ENCODE peak calls at places on chromosomes 5 and 9, in nine cellular contexts. A, T, S, R, J, Y, K, Z and B are unnamed samples.
A peak's percentile ranks its signal among the peaks of the same experiment; 100 is the strongest.

GRCh38 chr9:108743901-108744371 is 111.8 kb downstream of the ACTL7B start:
- DNase-seq in J (no peak), T (peak; percentile 14), A (peak; percentile 73), Z (peak; percentile 10), Y (peak; percentile 52), R (no peak), K (no peak), S (no peak), B (no peak)

GRCh38 chr9:27350382-27350781 is 53.4 kb upstream of the EQTN start:
- DNase-seq in R (no peak), A (no peak), Z (no peak), K (no peak), T (no peak), Y (no peak), J (no peak), S (no peak), B (no peak)

GRCh38 chr9:12595400-12595799 is 97.8 kb upstream of the TYRP1 start:
- DNase-seq in R (no peak), T (no peak), J (no peak), S (no peak), Z (no peak), A (no peak), K (no peak), Y (no peak), B (no peak)

GRCh38 chr5:59186623-59187022 is 603.7 kb downstream of the RAB3C start:
- DNase-seq in S (peak; percentile 54), R (no peak), T (no peak), Y (no peak), Z (no peak), J (no peak), K (no peak), A (no peak), B (no peak)

GRCh38 chr9:77562021-77562748 is 85.9 kb downstream of the GNA14 start:
- DNase-seq in Y (no peak), J (no peak), K (no peak), A (no peak), Z (no peak), R (no peak), S (no peak), T (no peak), B (no peak)

GRCh38 chr5:14491505-14491904 is 90.1 kb upstream of the OTULINL start:
- DNase-seq in Y (no peak), K (peak; percentile 81), R (no peak), T (peak; percentile 82), Z (no peak), A (no peak), S (peak; percentile 75), J (no peak), B (no peak)

GRCh38 chr5:132961887-132962286 is 1.5 kb downstream of the AFF4 start:
- DNase-seq in S (peak; percentile 81), A (no peak), Z (no peak), R (no peak), J (no peak), T (peak; percentile 88), K (peak; percentile 73), Y (peak; percentile 3), B (no peak)

GRCh38 chr5:53009816-53010215 is 20.7 kb downstream of the ITGA2 start:
- DNase-seq in A (no peak), T (no peak), S (no peak), K (no peak), J (no peak), Y (no peak), Z (no peak), R (no peak), B (no peak)

DNA sequence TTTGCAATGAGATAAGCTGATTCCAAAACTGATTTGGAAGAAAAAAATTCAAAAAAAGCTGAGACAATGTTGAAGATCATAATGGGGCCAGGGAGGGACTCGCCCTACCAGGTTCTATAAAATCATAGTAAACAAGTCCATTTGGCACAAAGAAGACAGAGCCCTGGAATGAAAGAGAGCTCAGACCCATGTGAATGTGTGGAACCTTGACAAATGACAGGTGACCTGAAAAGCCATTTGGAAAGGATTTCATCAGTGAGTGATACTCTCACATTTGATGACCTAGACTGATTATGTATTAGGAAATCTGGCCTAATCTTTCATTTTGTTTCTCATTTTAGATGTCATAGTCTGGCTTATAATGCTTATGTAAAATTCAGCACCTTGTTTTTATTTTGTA is 26.8 kb downstream of the SPTAN1 start:
- DNase-seq in Y (no peak), K (no peak), R (no peak), A (no peak), J (no peak), T (no peak), S (no peak), Z (no peak), B (no peak)
- H3K36me3 ChIP-seq in Y (peaks cover 98% of the 10 kb centered on the region), K (peaks cover 51% of the 10 kb centered on the region), R (peaks cover 99% of the 10 kb centered on the region), A (peaks cover 27% of the 10 kb centered on the region), J (peaks cover 90% of the 10 kb centered on the region), T (peaks cover 98% of the 10 kb centered on the region), S (peaks cover 79% of the 10 kb centered on the region), Z (peaks cover 84% of the 10 kb centered on the region), B (peaks cover 92% of the 10 kb centered on the region)

GRCh38 chr5:173324115-173325001 is 3.9 kb downstream of the STC2 start:
- DNase-seq in A (peak; percentile 60), K (peak; percentile 97), S (peak; percentile 89), Z (no peak), Y (peak; percentile 52), J (no peak), T (peak; percentile 93), R (peak; percentile 77), B (no peak)
- H3K4me1 ChIP-seq in A (peaks cover 34% of the 10 kb centered on the region), K (peaks cover 39% of the 10 kb centered on the region), S (peaks cover 42% of the 10 kb centered on the region), Z (peaks cover 27% of the 10 kb centered on the region), Y (no peaks in the 10 kb centered on the region), J (no peaks in the 10 kb centered on the region), T (peaks cover 40% of the 10 kb centered on the region), R (peaks cover 34% of the 10 kb centered on the region), B (peaks cover 8% of the 10 kb centered on the region)

GRCh38 chr9:134345737-134346136 is 19.5 kb downstream of the RXRA start:
- DNase-seq in K (no peak), S (no peak), J (no peak), T (no peak), R (no peak), Y (no peak), Z (no peak), A (no peak), B (no peak)
- H3K36me3 ChIP-seq in K (no peaks in the 10 kb centered on the region), S (peaks cover 6% of the 10 kb centered on the region), J (no peaks in the 10 kb centered on the region), T (no peaks in the 10 kb centered on the region), R (no peaks in the 10 kb centered on the region), Y (no peaks in the 10 kb centered on the region), Z (no peaks in the 10 kb centered on the region), A (no peaks in the 10 kb centered on the region), B (no peaks in the 10 kb centered on the region)

DNA sequence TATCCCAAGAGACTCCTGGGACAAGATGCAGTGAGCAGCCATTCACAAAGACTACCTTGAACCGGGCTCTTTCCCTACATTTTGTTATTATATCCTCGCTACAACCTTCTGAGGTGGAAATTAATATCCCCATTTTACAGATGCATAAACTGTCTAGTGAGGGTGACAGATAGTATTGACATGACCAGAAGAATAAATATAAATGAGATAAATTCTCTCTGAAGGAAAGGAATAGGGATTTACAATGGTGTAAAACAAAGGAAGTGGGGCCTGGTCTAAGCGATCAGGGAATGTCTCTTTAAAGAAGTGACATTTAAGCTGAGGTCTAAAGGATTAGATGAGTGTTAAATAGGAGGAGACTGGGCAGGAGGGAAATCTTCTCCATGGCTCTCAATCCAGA is 43.5 kb upstream of the KCNMB1 start:
- DNase-seq in Z (no peak), T (no peak), J (no peak), Y (no peak), K (no peak), A (no peak), S (no peak), R (no peak), B (no peak)
- H3K4me1 ChIP-seq in Z (peaks cover 15% of the 10 kb centered on the region), T (no peaks in the 10 kb centered on the region), J (no peaks in the 10 kb centered on the region), Y (no peaks in the 10 kb centered on the region), K (no peaks in the 10 kb centered on the region), A (peaks cover 7% of the 10 kb centered on the region), S (no peaks in the 10 kb centered on the region), R (no peaks in the 10 kb centered on the region), B (no peaks in the 10 kb centered on the region)

DNA sequence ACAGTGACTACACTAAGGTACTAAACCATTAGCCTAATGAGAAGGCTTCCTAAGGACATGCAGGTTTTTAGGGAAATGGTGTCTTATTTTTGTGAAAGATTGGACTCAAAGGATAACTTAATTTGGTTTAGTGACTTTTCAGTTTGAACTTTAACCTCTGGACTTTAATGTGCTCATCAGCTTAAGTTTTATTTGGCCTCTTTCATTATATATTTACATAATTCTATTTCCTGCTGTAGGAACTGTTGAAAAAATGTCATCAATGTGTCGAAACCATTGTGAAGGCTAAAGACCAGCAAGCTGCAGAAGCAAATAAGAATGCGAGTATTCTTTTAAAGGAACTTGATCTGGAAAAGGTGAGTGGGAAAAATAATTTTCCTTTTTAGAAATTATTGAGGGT is 34.3 kb upstream of the EIF4EBP3 start:
- DNase-seq in K (no peak), R (no peak), T (no peak), Z (no peak), Y (no peak), A (no peak), J (no peak), S (no peak), B (no peak)
- H3K36me3 ChIP-seq in K (peaks cover 4% of the 10 kb centered on the region), R (peaks cover 66% of the 10 kb centered on the region), T (peaks cover 31% of the 10 kb centered on the region), Z (peaks cover 50% of the 10 kb centered on the region), Y (peaks cover 61% of the 10 kb centered on the region), A (peaks cover 7% of the 10 kb centered on the region), J (peaks cover 46% of the 10 kb centered on the region), S (peaks cover 29% of the 10 kb centered on the region), B (peaks cover 56% of the 10 kb centered on the region)

DNA sequence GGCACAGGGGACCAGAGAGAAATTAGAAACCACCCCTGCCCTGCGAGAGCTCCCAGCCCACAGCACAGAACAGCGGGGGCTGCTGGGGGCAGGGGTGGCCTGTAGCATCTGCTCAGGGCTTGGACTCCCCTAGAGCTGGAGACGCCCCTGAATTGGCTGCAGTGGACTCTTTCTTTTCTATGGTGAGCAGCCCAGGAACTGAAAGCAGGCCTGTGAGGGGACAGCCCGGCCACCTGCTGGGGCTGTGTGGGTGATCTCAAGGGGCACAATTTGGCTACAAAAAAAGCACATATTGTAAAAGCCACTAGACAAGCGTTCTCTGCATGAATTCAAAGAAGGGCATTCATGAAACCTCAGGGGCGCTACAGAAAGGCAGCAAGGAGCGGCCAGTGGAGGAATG is 57.5 kb upstream of the ICE1 start:
- DNase-seq in K (no peak), J (no peak), Y (no peak), A (no peak), R (no peak), S (no peak), Z (no peak), T (no peak), B (no peak)
- H3K4me1 ChIP-seq in K (no peaks in the 10 kb centered on the region), J (no peaks in the 10 kb centered on the region), Y (peaks cover 24% of the 10 kb centered on the region), A (peaks cover 29% of the 10 kb centered on the region), R (no peaks in the 10 kb centered on the region), S (no peaks in the 10 kb centered on the region), Z (peaks cover 7% of the 10 kb centered on the region), T (no peaks in the 10 kb centered on the region), B (no peaks in the 10 kb centered on the region)

DNA sequence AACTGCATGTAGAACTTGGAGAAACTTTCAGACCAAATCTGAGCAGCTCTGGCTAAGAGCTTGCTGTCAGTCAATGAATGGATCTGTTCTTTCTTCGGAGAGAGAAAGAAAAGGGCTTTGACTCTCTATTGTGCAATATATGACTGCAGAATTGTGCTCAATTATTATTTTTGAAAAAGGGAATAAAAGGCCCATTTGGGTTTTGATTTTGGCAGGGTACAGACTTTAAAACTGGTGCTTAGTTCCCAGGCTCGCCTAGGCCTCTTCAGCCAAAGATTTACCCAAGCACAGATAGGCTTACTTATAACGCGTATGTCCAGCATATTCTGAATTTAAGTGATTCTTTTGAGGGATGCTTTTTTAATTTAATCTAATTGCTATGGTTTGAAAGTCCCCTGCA is 59.3 kb downstream of the RETREG1 start:
- DNase-seq in S (no peak), T (no peak), Z (no peak), R (no peak), Y (no peak), A (no peak), J (no peak), K (no peak), B (no peak)
- H3K36me3 ChIP-seq in S (no peaks in the 10 kb centered on the region), T (no peaks in the 10 kb centered on the region), Z (no peaks in the 10 kb centered on the region), R (no peaks in the 10 kb centered on the region), Y (no peaks in the 10 kb centered on the region), A (no peaks in the 10 kb centered on the region), J (no peaks in the 10 kb centered on the region), K (no peaks in the 10 kb centered on the region), B (no peaks in the 10 kb centered on the region)

GRCh38 chr9:76371901-76372300 is 22.3 kb downstream of the RFK start:
- DNase-seq in A (no peak), Z (no peak), J (no peak), T (peak; percentile 12), Y (no peak), R (no peak), K (peak; percentile 30), S (peak; percentile 65), B (no peak)
- H3K4me1 ChIP-seq in A (peaks cover 21% of the 10 kb centered on the region), Z (no peaks in the 10 kb centered on the region), J (no peaks in the 10 kb centered on the region), T (peaks cover 23% of the 10 kb centered on the region), Y (peaks cover 23% of the 10 kb centered on the region), R (no peaks in the 10 kb centered on the region), K (peaks cover 13% of the 10 kb centered on the region), S (peaks cover 16% of the 10 kb centered on the region), B (peaks cover 13% of the 10 kb centered on the region)